ENCODE peak calls at places on chromosomes 11 and 22, in seven cellular contexts. V, Q, T, D, J, R and L are unnamed samples.
A peak's percentile ranks its signal among the peaks of the same experiment; 100 is the strongest.

GRCh38 chr22:45639747-45640102 is 31.9 kb upstream of the ATXN10 start:
- DNase-seq in V (no peak), Q (no peak), T (no peak), D (no peak), J (no peak), R (no peak), L (no peak)

GRCh38 chr11:16809901-16810668 is 71.6 kb downstream of the C11orf58 start:
- DNase-seq in V (no peak), Q (no peak), T (no peak), D (no peak), J (peak; percentile 85), R (no peak), L (no peak)

GRCh38 chr11:88281317-88281712 is 56.2 kb downstream of the CTSC start:
- DNase-seq in V (no peak), Q (no peak), T (no peak), D (no peak), J (no peak), R (no peak), L (no peak)

GRCh38 chr22:39472570-39473556 is 16.1 kb downstream of the MGAT3 start:
- DNase-seq in V (peak; percentile 72), Q (peak; percentile 61), T (peak; percentile 82), D (no peak), J (no peak), R (no peak), L (peak; percentile 79)

GRCh38 chr11:97461934-97462333 is 1072.1 kb downstream of the JRKL start:
- DNase-seq in V (no peak), Q (no peak), T (no peak), D (no peak), J (no peak), R (no peak), L (no peak)

GRCh38 chr11:115544422-115544821 is 40.2 kb upstream of the CADM1 start:
- DNase-seq in V (no peak), Q (no peak), T (no peak), D (no peak), J (peak; percentile 20), R (no peak), L (no peak)

GRCh38 chr22:33024626-33025025 is 33.6 kb downstream of the SYN3 start:
- DNase-seq in V (no peak), Q (no peak), T (no peak), D (no peak), J (no peak), R (no peak), L (no peak)

GRCh38 chr11:111450480-111451320 is 61.5 kb downstream of the BTG4 start:
- DNase-seq in V (no peak), Q (no peak), T (no peak), D (no peak), J (peak; percentile 11), R (no peak), L (no peak)

GRCh38 chr11:43681543-43681942 is 1.0 kb downstream of the HSD17B12 start:
- DNase-seq in V (no peak), Q (no peak), T (no peak), D (no peak), J (no peak), R (no peak), L (no peak)

GRCh38 chr11:17405232-17406005 is 17.0 kb upstream of the KCNJ11 start:
- DNase-seq in V (peak; percentile 91), Q (no peak), T (peak; percentile 62), D (no peak), J (peak; percentile 70), R (no peak), L (peak; percentile 68)

GRCh38 chr11:79353706-79354105 is 87.1 kb downstream of the TENM4 start:
- DNase-seq in V (no peak), Q (no peak), T (no peak), D (no peak), J (no peak), R (no peak), L (no peak)

GRCh38 chr11:6705905-6706535 is 22.9 kb upstream of the MRPL17 start:
- DNase-seq in V (peak; percentile 54), Q (no peak), T (no peak), D (peak; percentile 52), J (peak; percentile 33), R (peak; percentile 14), L (peak; percentile 37)

GRCh38 chr11:108498816-108499408 is 728 bp upstream of the POGLUT3 start:
- DNase-seq in V (no peak), Q (no peak), T (peak; percentile 32), D (no peak), J (no peak), R (no peak), L (peak; percentile 13)

GRCh38 chr22:29225422-29226090 is 19.9 kb downstream of the EMID1 start:
- DNase-seq in V (no peak), Q (no peak), T (peak; percentile 49), D (no peak), J (no peak), R (no peak), L (peak; percentile 33)

GRCh38 chr22:49638788-49639187 is 188.9 kb downstream of the BRD1 start:
- DNase-seq in V (no peak), Q (no peak), T (no peak), D (no peak), J (peak; percentile 58), R (no peak), L (no peak)